ENCODE peak calls at places on chromosomes 7 and 10, in six cellular contexts. Q is NB4, B is fibroblast of lung, F is heart right ventricle, T is breast epithelium, V is psoas muscle. H is an unnamed sample.
A peak's percentile ranks its signal among the peaks of the same experiment; 100 is the strongest.

GRCh38 chr7:37683263-37684120 is at the start of gene GPR141:
- DNase-seq in T (no peak), B (no peak), V (no peak), Q (peak; percentile 97), F (no peak), H (no peak)

GRCh38 chr10:43206391-43207235 is 60.3 kb downstream of the RASGEF1A start:
- DNase-seq in T (peak; percentile 10), B (no peak), V (peak; percentile 27), Q (no peak), F (no peak), H (no peak)

GRCh38 chr7:106313966-106314365 is 29.2 kb upstream of the NAMPT start:
- DNase-seq in B (no peak), V (no peak), F (no peak), Q (peak; percentile 85), T (no peak), H (no peak)

GRCh38 chr10:124637091-124637700 is 107.0 kb downstream of the FAM53B start:
- DNase-seq in V (no peak), T (no peak), F (no peak), B (no peak), Q (no peak), H (no peak)

GRCh38 chr10:329361-330099 is 194.3 kb downstream of the ZMYND11 start:
- DNase-seq in B (peak; percentile 97), V (peak; percentile 85), Q (peak; percentile 90), T (peak; percentile 75), F (peak; percentile 83), H (peak; percentile 94)

GRCh38 chr7:158564648-158565005 is 23.0 kb downstream of the PTPRN2 start:
- DNase-seq in V (no peak), T (no peak), B (no peak), F (no peak), Q (no peak), H (no peak)

GRCh38 chr7:114931656-114932011 is 9.7 kb downstream of the MDFIC start:
- DNase-seq in F (no peak), Q (no peak), T (no peak), V (no peak), B (no peak), H (no peak)

GRCh38 chr7:51290702-51291290 is 25.8 kb downstream of the COBL start:
- DNase-seq in Q (no peak), F (no peak), T (no peak), B (no peak), V (no peak), H (no peak)

GRCh38 chr10:116974442-116975005 is 30.5 kb downstream of the SHTN1 start:
- DNase-seq in F (no peak), V (no peak), B (peak; percentile 89), Q (peak; percentile 13), T (no peak), H (peak; percentile 83)

GRCh38 chr10:86333813-86334514 is 32.6 kb downstream of the GRID1 start:
- DNase-seq in F (no peak), B (no peak), T (no peak), V (no peak), Q (no peak), H (no peak)

GRCh38 chr7:111730476-111731300 is 168.4 kb upstream of the IMMP2L start:
- DNase-seq in F (no peak), V (no peak), B (peak; percentile 60), Q (peak; percentile 72), T (no peak), H (peak; percentile 30)

GRCh38 chr10:34758447-34758996 is 56.6 kb downstream of the PARD3 start:
- DNase-seq in T (no peak), V (no peak), B (peak; percentile 81), Q (peak; percentile 77), F (no peak), H (peak; percentile 72)

GRCh38 chr10:29321656-29322055 is 32.8 kb downstream of the LYZL1 start:
- DNase-seq in B (no peak), T (no peak), F (no peak), Q (no peak), V (no peak), H (no peak)

DNA sequence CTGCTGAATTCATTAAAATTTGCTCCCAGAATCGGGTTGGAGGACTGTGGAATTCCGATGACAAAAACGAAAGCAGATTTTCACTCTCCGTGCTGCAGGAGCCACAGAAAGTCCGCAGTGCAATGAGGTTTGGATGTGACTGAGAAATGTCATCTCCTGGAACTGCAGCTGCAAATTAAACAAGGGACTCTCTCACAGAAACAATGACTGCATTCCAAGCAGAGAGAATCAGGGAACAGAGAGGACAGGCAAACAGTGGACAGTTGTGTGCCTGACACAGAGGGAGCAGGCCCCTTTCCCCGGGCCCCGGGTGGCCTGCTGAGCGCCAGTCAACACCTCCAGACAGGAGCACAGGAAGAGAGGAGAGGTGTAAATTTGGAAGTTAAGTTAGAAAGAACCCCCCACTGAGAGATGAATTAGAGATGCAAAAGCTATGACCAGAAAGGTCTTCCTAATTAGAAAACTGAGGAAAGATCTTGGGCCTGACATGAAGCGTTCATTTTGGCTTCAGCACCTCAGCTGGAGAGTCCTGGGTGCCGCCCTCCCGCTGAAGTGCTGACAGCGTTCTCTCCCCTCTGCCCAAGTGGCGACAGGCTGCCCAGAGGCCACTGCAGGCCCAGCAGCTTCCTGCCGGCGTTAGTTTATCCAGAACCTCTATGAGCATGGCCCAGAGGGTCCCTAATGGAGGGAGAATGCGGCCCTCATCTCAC is 108.8 kb downstream of the C10orf90 start:
- DNase-seq in T (no peak), F (no peak), V (no peak), Q (no peak), B (no peak), H (peak; percentile 16)
- H3K4me3 ChIP-seq in T (peak overlapping the region; percentile 21), F (no peak overlapping the region), V (peak overlapping the region; percentile 33), Q (no peak overlapping the region), B (peak overlapping the region; percentile 36), H (peak overlapping the region; percentile 40)

DNA sequence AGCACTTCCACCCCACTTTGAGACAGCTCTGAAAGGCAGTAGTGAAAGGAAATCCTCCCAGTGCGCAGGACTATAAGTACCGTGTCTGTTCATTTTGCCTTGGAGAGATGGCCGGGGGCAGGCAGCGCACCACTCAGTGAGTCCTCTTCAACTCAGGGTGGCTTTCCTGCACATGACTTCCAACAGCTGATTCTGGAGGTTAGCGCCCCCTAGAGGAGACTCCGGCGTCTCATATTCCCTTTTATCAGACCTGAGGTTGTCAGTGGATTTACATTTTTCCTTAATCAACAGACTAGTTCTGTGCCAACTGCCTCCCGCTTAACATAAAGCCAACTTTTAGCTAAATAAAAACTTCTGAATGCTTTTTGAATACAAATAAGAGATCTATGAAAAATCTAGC is 101.0 kb downstream of the HERPUD2 start:
- DNase-seq in Q (peak; percentile 57), B (no peak), V (no peak), F (no peak), T (no peak), H (no peak)
- TF ChIP-seq CTCF in Q (peak; percentile 64), B (peak; percentile 30), V (no peak), F (no peak), T (no peak), H (peak; percentile 36)

GRCh38 chr7:143048827-143049226 is 3.3 kb upstream of the OR6V1 start:
- DNase-seq in T (no peak), B (no peak), Q (no peak), F (no peak), V (no peak), H (no peak)
- H3K4me3 ChIP-seq in T (no peak overlapping the region), B (no peak overlapping the region), Q (no peak overlapping the region), F (no peak overlapping the region), V (no peak overlapping the region), H (no peak overlapping the region)

GRCh38 chr10:6142644-6143043 is 53.8 kb downstream of the RBM17 start:
- DNase-seq in B (no peak), V (no peak), Q (no peak), F (no peak), T (no peak), H (no peak)

GRCh38 chr10:6140965-6141295 is 52.1 kb downstream of the RBM17 start:
- DNase-seq in Q (no peak), T (no peak), F (no peak), V (no peak), B (no peak), H (no peak)

GRCh38 chr10:6140141-6140841 is 51.5 kb downstream of the RBM17 start:
- DNase-seq in Q (peak; percentile 59), F (no peak), V (no peak), B (no peak), T (no peak), H (no peak)

GRCh38 chr10:6143128-6143527 is 54.3 kb downstream of the RBM17 start:
- DNase-seq in B (no peak), Q (no peak), F (no peak), T (no peak), V (no peak), H (no peak)

DNA sequence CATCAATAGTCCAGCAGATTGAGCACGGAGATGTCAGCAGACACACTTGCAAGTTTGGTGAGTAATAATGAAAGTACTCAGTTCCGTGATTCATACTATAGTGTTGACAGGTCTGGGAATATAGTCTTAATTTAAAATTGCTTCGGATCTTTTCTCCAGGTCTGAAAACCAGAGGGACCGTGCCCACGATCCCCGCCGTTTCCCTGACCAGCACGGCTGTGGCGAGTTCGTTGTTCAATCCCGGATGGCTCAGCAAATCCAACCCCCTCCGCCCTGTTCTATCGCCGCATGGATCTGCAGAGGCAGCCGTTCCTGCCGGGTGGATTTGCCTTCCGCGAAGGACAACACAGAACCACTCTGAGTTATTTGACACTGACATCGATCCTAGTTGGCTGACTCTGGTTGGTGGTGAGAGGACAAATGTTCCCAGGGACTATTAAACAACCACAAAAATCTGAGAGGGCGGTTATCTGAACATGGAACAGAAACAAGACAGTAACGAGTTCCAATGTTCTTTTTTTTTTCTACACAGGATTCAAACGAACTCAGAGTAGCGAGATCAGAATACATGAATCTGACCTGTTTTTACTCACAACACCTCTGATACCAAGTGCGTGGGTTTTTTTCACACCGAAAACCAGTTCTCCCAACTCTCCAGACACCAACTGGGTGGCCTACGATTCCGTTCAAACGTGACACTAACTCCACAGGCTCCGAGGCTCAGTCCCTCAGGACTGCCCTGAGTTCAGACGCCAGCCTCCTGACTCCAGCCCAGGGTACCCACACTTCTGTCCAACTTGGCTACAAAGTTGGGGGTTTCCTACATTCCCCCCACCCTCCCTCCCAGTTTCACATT is 52.7 kb downstream of the RBM17 start:
- DNase-seq in T (no peak), Q (peak; percentile 55), F (no peak), B (peak; percentile 94), V (peak; percentile 81), H (peak; percentile 88)
- TF ChIP-seq CTCF in T (no peak), Q (no peak), F (no peak), B (no peak), V (no peak), H (no peak)

DNA sequence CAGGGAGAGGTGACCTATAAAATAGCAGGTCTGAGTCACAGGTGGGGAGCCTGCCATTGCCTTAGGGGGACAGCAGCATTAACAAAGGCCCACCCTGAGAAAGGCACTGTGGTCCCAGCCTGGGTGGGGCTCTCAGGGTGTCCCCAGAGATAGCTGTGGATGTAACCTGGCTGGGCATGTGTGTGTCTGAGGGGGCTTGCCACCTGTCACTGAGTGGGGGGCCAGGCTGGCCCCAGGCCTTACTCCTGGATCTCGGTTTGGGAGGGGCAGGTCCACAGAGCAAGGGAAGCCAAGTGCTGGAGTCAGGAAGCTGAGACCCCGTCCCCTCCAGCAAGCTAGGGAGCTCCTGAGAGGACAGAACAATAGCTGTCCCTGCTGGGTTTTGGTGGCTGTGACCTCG is 48.2 kb upstream of the SLC29A3 start:
- DNase-seq in F (no peak), T (no peak), V (no peak), B (no peak), Q (no peak), H (no peak)
- H3K4me3 ChIP-seq in F (no peak overlapping the region), T (no peak overlapping the region), V (no peak overlapping the region), B (no peak overlapping the region), Q (no peak overlapping the region), H (no peak overlapping the region)